ENCODE peak calls at places on chromosomes 11 and 22, in five cellular contexts. S, Z, C, W and H are unnamed samples.

GRCh38 chr11:119713361-119714040 is 15.5 kb downstream of the NECTIN1 start:
- DNase-seq in S (no peak), Z (no peak), C (no peak), W (no peak), H (no peak)

GRCh38 chr11:46248270-46249102 is 29.0 kb upstream of the CREB3L1 start:
- DNase-seq in S (peak; percentile 98), Z (peak; percentile 68), C (no peak), W (peak; percentile 86), H (no peak)

GRCh38 chr11:47981667-47982404 is 1.5 kb downstream of the PTPRJ start:
- DNase-seq in S (no peak), Z (no peak), C (no peak), W (no peak), H (no peak)

GRCh38 chr11:48000432-48000831 is 20.1 kb downstream of the PTPRJ start:
- DNase-seq in S (no peak), Z (no peak), C (no peak), W (no peak), H (no peak)

GRCh38 chr11:109644158-109644557 is 222.2 kb downstream of the C11orf87 start:
- DNase-seq in S (peak; percentile 4), Z (no peak), C (no peak), W (peak; percentile 96), H (no peak)

GRCh38 chr11:65479184-65480145 is 19.4 kb upstream of the MALAT1 start:
- DNase-seq in S (peak; percentile 89), Z (peak; percentile 76), C (peak; percentile 77), W (peak; percentile 42), H (peak; percentile 45)

GRCh38 chr11:106495046-106495445 is 417.6 kb downstream of the AASDHPPT start:
- DNase-seq in S (peak; percentile 68), Z (no peak), C (no peak), W (no peak), H (no peak)

GRCh38 chr11:12698049-12698448 is 23.8 kb downstream of the TEAD1 start:
- DNase-seq in S (no peak), Z (no peak), C (no peak), W (no peak), H (no peak)

GRCh38 chr11:95301497-95301896 is 70.5 kb upstream of the SESN3 start:
- DNase-seq in S (peak; percentile 74), Z (no peak), C (peak; percentile 30), W (no peak), H (no peak)

GRCh38 chr11:99693941-99694492 is 673.3 kb downstream of the CNTN5 start:
- DNase-seq in S (peak; percentile 85), Z (no peak), C (no peak), W (peak; percentile 73), H (no peak)

GRCh38 chr22:32444068-32444467 is 20.2 kb downstream of the BPIFC start:
- DNase-seq in S (no peak), Z (peak; percentile 33), C (no peak), W (peak; percentile 37), H (no peak)

GRCh38 chr11:93655047-93655446 is 6.4 kb upstream of the CEP295 start:
- DNase-seq in S (no peak), Z (no peak), C (no peak), W (no peak), H (no peak)

GRCh38 chr22:47031628-47031915 is 269.1 kb downstream of the TBC1D22A start:
- DNase-seq in S (no peak), Z (no peak), C (no peak), W (no peak), H (peak; percentile 53)

GRCh38 chr22:29224121-29224858 is 18.6 kb downstream of the EMID1 start:
- DNase-seq in S (peak; percentile 6), Z (no peak), C (no peak), W (no peak), H (peak; percentile 76)

GRCh38 chr11:126918556-126918955 is 82.0 kb downstream of the KIRREL3 start:
- DNase-seq in S (peak; percentile 42), Z (no peak), C (no peak), W (no peak), H (no peak)

GRCh38 chr11:65096926-65097325 is 912 bp downstream of the VPS51 start:
- DNase-seq in S (no peak), Z (no peak), C (no peak), W (no peak), H (no peak)

GRCh38 chr11:111764621-111765020 is 1.6 kb downstream of the PPP2R1B start:
- DNase-seq in S (peak; percentile 17), Z (no peak), C (no peak), W (peak; percentile 17), H (no peak)

GRCh38 chr11:33388793-33389525 is 131.8 kb downstream of the HIPK3 start:
- DNase-seq in S (no peak), Z (no peak), C (no peak), W (no peak), H (no peak)

GRCh38 chr11:3357302-3357701 is 21.6 kb downstream of the ZNF195 start:
- DNase-seq in S (no peak), Z (no peak), C (no peak), W (no peak), H (no peak)

GRCh38 chr11:3353066-3353465 is 25.9 kb downstream of the ZNF195 start:
- DNase-seq in S (no peak), Z (no peak), C (no peak), W (peak; percentile 76), H (no peak)

GRCh38 chr11:3359092-3359824 is 19.7 kb downstream of the ZNF195 start:
- DNase-seq in S (peak; percentile 8), Z (no peak), C (no peak), W (no peak), H (no peak)

GRCh38 chr11:3356858-3357257 is 22.1 kb downstream of the ZNF195 start:
- DNase-seq in S (no peak), Z (no peak), C (no peak), W (no peak), H (no peak)

GRCh38 chr11:3357994-3358676 is 20.8 kb downstream of the ZNF195 start:
- DNase-seq in S (no peak), Z (no peak), C (no peak), W (no peak), H (no peak)
- H3K9me3 ChIP-seq in S (peaks cover 8% of the 10 kb centered on the region), Z (peaks cover 59% of the 10 kb centered on the region), C (peaks cover 96% of the 10 kb centered on the region), W (peaks cover 69% of the 10 kb centered on the region), H (peaks cover 66% of the 10 kb centered on the region)

DNA sequence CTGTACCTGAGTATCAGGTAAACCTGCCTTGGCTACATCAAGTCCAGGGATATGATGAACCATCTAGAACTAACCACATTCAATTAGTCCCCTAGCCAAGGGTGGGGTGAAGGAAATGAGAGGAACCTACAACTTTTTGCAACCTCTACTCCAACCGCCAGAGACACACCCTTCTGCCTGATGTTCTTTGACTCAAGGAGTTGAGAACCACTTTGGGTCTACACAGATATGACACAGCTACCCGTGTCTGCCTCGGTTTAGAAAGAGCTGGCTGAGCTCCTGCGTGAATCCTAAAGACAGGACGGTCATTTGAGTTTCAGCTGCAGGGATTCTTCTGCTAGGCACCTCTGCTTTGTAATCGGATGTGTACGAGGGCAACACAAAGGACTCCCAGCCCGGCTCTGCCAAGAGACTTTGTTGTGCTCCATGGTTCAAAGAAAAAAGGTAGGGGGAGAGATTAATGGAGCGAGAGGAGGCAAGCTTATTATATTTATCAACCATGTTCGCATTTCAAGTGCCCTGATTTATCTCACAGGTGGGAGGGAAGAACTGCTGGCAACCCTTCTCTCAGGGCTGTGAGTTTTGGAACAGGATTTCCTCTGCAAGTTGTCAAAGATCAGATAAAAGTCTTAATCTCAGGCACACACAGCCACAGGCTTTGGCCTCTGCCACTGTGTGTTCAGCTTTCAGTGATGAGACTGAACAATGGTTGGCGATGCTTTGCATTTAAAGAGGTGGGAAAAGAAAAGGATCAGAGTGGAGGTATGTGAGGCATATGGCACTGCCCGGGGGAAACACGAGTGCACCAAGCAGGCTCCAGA is 35.1 kb downstream of the FLI1 start:
- DNase-seq in S (no peak), Z (no peak), C (no peak), W (no peak), H (no peak)
- TF ChIP-seq CTCF in S (no peak), Z (no peak), C (no peak), W (no peak), H (no peak)

GRCh38 chr22:36291831-36292740 is 39.2 kb downstream of the APOL1 start:
- DNase-seq in S (no peak), Z (no peak), C (no peak), W (no peak), H (peak; percentile 59)
- H3K9me3 ChIP-seq in S (no peaks in the 10 kb centered on the region), Z (no peaks in the 10 kb centered on the region), C (no peaks in the 10 kb centered on the region), W (no peaks in the 10 kb centered on the region), H (no peaks in the 10 kb centered on the region)

DNA sequence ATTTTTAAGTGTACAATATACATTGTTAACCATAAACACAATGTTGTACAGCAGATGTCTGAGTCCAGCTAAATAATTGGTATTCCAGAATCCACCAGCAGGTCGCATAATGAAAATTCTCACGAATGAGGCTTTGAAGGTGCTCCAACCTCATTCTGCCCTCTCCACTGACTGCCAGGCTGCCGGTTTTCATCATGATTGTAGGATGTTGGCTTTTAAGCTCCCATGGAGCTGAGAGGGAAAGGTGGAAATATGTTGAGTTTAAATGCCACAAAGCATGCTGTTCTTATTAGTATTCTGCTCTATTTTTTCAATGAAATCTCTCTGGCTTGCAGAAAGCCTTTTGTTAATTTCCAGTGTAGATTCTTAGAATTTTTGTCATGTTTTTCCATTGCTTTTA is 337.2 kb upstream of the DDI1 start:
- DNase-seq in S (peak; percentile 21), Z (no peak), C (no peak), W (peak; percentile 69), H (no peak)
- TF ChIP-seq CTCF in S (no peak), Z (no peak), C (no peak), W (peak; percentile 24), H (no peak)

GRCh38 chr22:49033616-49034015 is 794.1 kb downstream of the BRD1 start:
- DNase-seq in S (no peak), Z (no peak), C (no peak), W (no peak), H (peak; percentile 37)
- H3K9me3 ChIP-seq in S (no peaks in the 10 kb centered on the region), Z (no peaks in the 10 kb centered on the region), C (no peaks in the 10 kb centered on the region), W (no peaks in the 10 kb centered on the region), H (no peaks in the 10 kb centered on the region)

DNA sequence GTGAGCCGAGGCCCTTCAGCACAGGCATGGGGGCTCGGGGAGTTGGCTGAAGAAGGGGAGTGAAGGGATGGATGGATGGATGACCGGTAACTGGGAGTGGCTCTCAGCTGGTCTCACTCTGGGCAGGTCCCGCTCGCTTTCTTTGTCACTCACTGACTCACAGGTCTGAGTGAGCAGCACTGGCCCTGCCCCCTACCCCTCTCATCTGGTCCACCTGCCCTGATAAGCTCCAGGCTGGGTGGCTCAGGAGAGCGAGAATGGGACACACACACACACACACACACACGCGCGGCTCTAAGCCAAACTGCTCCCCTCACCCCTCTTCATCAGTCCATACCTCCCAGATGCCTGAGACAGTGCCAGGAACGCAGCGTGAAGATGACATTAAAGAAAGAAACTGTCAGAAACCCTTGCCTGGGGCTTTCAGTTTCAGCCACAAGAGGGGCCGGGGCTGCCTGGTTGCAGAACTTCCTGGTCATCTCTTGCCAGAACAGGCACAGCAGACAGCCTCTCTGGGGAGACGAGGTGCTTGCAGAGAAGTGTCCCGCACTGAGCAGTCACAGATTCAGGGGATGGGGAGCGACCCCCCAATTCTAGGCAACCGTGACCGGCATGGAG is 16.5 kb upstream of the SHISAL1 start:
- DNase-seq in S (no peak), Z (no peak), C (no peak), W (peak; percentile 35), H (no peak)
- TF ChIP-seq CTCF in S (peak; percentile 1), Z (no peak), C (no peak), W (no peak), H (no peak)